ENCODE peak calls at places on chromosomes 2 and 18, in four cellular contexts. Q is cardiac fibroblast, H is suprapubic skin, B is GM23338. Y is an unnamed sample.

GRCh38 chr2:214203744-214204289 is 207.0 kb upstream of the VWC2L start:
- DNase-seq in H (no peak), B (no peak), Q (peak), Y (no peak)

GRCh38 chr2:176066645-176067586 is 16.8 kb downstream of the EVX2 start:
- DNase-seq in B (peak), Q (no peak), H (no peak), Y (no peak)

GRCh38 chr18:7601249-7601620 is 34.1 kb downstream of the PTPRM start:
- DNase-seq in B (peak), Q (peak), H (no peak), Y (peak)

GRCh38 chr2:40300391-40300790 is 151.5 kb downstream of the SLC8A1 start:
- DNase-seq in Q (no peak), B (no peak), H (no peak), Y (no peak)

GRCh38 chr2:30235008-30235655 is 3.8 kb downstream of the LBH start:
- DNase-seq in H (peak), Q (peak), B (no peak), Y (no peak)

GRCh38 chr18:37430346-37431076 is 135.1 kb downstream of the CELF4 start:
- DNase-seq in B (peak), Q (no peak), H (no peak), Y (no peak)

GRCh38 chr2:222208010-222208690 is 90.6 kb downstream of the PAX3 start:
- DNase-seq in B (no peak), Q (no peak), H (no peak), Y (peak)

GRCh38 chr18:50970006-50970405 is 2.2 kb downstream of the ELAC1 start:
- DNase-seq in Q (no peak), B (no peak), H (no peak), Y (no peak)

GRCh38 chr18:25621144-25621543 is 269.2 kb upstream of the ZNF521 start:
- DNase-seq in Q (no peak), B (no peak), H (no peak), Y (no peak)

GRCh38 chr2:165417009-165417408 is 52.5 kb upstream of the CSRNP3 start:
- DNase-seq in B (no peak), Q (no peak), H (no peak), Y (no peak)

GRCh38 chr2:238425979-238426567 is 654 bp upstream of the ASB1 start:
- DNase-seq in B (peak), Q (peak), H (no peak), Y (peak)

GRCh38 chr2:10278029-10278762 is 24.5 kb upstream of the HPCAL1 start:
- DNase-seq in B (no peak), H (no peak), Q (peak), Y (no peak)
- H3K4me3 ChIP-seq in B (no peak), H (no peak), Q (no peak), Y (no peak)

DNA sequence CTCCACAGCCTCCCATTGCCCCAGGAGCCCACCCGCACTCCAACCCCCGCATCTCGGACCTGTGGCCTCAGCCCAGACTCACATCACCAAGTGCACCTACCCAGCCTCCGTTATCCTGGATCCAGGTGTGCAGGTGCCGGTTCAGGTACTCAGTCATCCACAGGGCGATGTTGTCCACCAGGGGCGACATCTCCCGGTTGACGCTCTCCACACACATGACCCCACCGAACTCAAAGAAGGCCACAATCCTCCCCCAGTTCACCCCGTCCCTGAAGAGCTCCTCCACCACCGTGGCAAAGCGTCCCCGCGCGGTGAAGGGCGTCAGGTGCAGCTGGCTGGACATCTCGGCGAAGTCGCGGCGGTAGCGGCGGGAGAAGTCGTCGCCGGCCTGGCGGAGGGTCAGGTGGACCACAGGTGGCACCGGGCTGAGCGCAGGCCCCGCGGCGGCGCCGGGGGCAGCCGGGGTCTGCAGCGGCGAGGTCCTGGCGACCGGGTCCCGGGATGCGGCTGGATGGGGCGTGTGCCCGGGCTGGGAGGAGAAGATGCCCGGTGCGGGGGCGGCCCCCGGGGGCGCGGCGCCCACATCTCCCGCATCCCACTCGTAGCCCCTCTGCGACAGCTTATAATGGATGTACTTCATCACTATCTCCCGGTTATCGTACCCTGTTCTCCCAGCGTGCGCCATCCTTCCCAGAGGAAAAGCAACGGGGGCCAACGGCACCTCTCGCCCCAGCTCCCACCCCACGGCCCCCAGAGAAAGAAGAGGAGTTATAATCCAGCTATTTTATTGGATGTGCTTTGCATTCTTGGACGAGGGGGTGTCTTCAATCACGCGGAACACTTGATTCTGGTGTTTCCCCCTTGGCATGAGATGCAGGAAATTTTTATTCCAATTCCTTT is 1.3 kb downstream of the BCL2 start:
- DNase-seq in Q (no peak), B (peak), H (peak), Y (no peak)
- TF ChIP-seq CTCF in Q (peak), B (peak), H (peak), Y (peak)

GRCh38 chr18:22173928-22174301 is 4.5 kb downstream of the GATA6 start:
- DNase-seq in H (no peak), Q (no peak), B (peak), Y (no peak)
- H3K4me3 ChIP-seq in H (no peak), Q (peak), B (no peak), Y (peak)

DNA sequence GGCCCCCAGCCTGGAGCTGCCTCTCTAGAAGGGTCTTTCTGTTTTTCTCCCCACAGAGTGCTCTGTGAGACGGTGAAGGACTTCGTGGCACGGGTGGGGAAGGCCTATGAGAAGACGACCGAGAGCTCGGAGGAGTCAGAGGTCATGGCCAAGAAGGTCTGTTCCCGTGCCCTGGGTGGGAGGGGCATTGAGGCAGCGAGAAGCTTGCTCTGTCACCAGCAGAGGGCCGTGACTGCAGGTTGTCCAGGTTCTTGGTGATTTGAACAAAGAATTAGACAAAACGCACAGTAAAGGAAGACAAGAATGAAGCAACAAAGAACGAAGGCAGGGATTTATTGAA is 93.9 kb downstream of the DGKD start:
- DNase-seq in H (peak), Q (peak), B (peak), Y (no peak)
- TF ChIP-seq CTCF in H (no peak), Q (peak), B (peak), Y (peak)

DNA sequence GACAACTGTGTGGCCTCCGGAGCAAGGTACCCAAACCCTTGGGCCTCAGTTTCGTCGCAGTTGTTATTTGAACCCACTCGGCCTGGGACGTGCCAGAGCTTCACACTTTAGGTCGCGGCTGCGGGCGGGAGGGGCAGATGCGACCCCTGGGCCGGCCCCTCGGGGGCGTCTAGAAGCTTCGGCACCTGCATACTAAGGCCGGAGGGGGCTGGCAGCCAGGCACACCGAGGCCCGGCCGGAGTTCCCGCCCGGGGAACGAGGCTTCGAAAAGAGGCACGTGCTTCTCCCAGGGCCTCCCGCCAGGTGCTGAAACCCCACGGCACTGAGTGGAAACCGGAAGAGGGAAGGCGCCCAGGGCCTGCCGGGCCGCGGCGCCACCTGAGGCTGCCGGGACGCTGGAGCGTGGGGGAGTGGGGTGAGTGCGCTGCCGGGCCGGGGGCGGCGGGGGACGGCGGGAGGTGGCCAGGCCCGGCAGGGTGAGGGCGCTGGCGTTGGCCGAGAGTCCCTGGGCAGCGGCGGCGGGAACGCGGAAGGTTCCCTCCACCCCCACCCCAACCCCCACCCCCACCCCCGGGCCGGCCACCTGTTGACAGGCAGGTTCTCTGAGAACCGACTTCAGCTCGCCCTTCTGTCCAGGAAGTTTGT is 8.9 kb downstream of the OTX1 start:
- DNase-seq in H (no peak), B (peak), Q (no peak), Y (no peak)
- H3K4me3 ChIP-seq in H (peak), B (peak), Q (no peak), Y (no peak)

GRCh38 chr18:45379903-45380302 is 235.4 kb upstream of the SLC14A2 start:
- DNase-seq in B (no peak), Q (no peak), H (no peak), Y (no peak)

GRCh38 chr18:45383228-45383627 is 232.0 kb upstream of the SLC14A2 start:
- DNase-seq in B (no peak), H (no peak), Q (no peak), Y (no peak)

GRCh38 chr18:45386256-45386655 is 229.0 kb upstream of the SLC14A2 start:
- DNase-seq in H (no peak), Q (peak), B (peak), Y (peak)

GRCh38 chr18:45378933-45379332 is 236.3 kb upstream of the SLC14A2 start:
- DNase-seq in B (no peak), Q (no peak), H (no peak), Y (no peak)

DNA sequence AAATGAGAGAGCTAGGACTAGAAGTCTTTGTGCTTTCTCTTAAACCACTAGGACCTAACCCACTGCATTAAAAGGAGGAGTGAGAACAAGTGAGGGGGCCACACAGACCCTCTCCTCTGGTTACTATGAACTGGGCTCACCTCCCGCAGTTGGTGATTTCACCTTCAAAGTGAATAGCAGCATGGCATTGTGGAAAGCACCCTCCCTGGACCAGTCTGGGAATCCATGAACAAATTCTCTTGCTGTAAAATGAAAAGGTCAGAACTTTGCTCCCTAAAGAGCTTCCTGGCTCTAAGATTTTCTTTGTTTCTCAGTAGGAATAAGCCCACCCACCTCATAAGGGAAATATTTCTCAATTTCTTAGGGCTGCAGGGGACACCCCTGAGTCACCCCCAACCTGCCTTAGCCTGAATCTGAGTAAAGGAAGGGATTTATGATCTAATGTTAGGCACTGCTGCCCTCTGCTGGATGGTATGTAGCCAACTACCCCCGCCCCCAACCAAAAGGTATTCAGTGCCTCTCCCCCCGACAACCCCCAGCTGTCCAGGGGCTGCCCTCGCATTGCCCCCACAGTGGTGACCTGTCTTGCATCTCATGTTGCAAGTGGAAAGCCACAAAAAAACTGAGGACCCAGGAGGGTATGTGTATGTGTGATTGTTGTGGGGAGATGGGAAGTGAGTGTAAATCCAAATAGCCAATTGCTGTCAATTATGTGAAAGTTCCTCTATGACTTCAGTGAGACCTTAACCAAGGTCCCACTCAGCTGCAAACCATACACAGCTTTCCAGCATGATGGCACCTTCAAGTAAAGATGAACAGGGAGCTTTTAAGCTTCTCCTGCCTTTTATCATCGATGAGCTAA is 230.9 kb upstream of the SLC14A2 start:
- DNase-seq in Q (peak), B (peak), H (no peak), Y (peak)
- TF ChIP-seq CTCF in Q (peak), B (peak), H (peak), Y (peak)

GRCh38 chr2:241109210-241110088 is 7.4 kb upstream of the MTERF4 start:
- DNase-seq in Q (no peak), H (no peak), B (no peak), Y (no peak)

GRCh38 chr2:241110089-241110606 is 8.1 kb upstream of the MTERF4 start:
- DNase-seq in B (no peak), H (no peak), Q (no peak), Y (no peak)

GRCh38 chr2:241111443-241111810 is 9.3 kb upstream of the MTERF4 start:
- DNase-seq in Q (no peak), H (peak), B (no peak), Y (no peak)

GRCh38 chr2:241112046-241112445 is 10.0 kb upstream of the MTERF4 start:
- DNase-seq in B (no peak), Q (no peak), H (peak), Y (no peak)

DNA sequence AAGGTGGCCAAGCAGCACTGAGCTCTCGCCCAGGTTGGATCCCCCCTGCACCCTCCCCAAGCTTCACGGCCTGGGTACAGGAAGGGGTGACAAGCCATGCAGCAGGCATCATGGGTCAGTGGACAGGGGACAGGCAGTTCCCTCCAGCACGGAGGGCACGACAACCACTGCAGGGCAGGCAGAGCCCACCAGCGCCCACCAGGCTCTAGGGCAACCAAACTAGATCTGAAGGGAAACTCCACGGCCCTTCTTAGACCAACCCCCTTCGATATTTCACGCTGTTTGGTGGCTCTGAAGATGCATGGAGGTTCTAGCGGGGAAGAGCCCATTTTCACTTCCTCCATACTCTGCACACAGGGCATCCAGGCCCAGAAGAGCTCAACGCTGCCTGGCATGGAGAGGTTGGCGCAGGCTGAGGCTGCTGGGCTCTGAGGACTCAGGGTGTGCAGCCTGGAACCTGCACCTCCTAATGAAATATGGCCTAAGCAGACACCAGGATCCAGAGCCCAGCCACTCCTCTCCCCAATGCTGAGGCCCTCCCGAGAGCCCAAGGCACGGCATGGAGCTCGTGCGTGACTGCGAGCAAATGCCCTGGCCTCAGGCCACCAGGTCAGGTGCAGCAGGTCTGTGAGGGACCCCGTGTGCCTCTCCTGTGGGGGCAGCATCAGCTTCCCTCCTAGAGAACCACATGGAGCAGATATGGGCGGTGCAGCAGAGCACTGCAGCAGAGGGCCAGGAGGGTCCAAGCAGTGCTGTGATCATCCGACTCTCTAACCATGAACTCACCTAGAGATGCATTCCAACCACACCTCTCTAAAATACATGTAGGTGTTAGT is 8.7 kb upstream of the MTERF4 start:
- DNase-seq in H (peak), B (no peak), Q (no peak), Y (no peak)
- H3K4me3 ChIP-seq in H (no peak), B (no peak), Q (no peak), Y (no peak)

GRCh38 chr18:53380063-53380639 is 844.3 kb downstream of the MBD2 start:
- DNase-seq in Q (peak), H (no peak), B (peak), Y (peak)
- TF ChIP-seq CTCF in Q (peak), H (peak), B (peak), Y (peak)